ENCODE peak calls at places on chromosomes 6 and 20, in nine cellular contexts. K is effector memory CD4-positive, alpha-beta T cell; B is hepatocyte; G is CD8-positive, alpha-beta T cell; A is uterus; X is spleen; Y is HepG2; M is endodermal cell; H is HCT116. S is an unnamed sample.

GRCh38 chr6:17032595-17033591 is 69.0 kb upstream of the STMND1 start:
- DNase-seq in K (no peak), B (peak; percentile 82), G (no peak), A (peak; percentile 80), X (no peak), Y (no peak), M (no peak), H (no peak), S (no peak)

GRCh38 chr20:37837934-37838333 is 65.0 kb upstream of the VSTM2L start:
- DNase-seq in K (no peak), B (peak; percentile 21), G (no peak), A (no peak), X (no peak), Y (no peak), M (no peak), H (no peak), S (no peak)

GRCh38 chr6:145977881-145978280 is 13.7 kb upstream of the SHPRH start:
- DNase-seq in K (no peak), B (no peak), G (no peak), A (no peak), X (no peak), Y (no peak), M (no peak), H (no peak), S (no peak)

GRCh38 chr6:142935553-142936517 is 9.1 kb downstream of the HIVEP2 start:
- DNase-seq in K (peak; percentile 36), B (no peak), G (no peak), A (no peak), X (peak; percentile 85), Y (no peak), M (no peak), H (no peak), S (peak; percentile 52)

GRCh38 chr6:152155792-152156191 is 348.3 kb downstream of the ESR1 start:
- DNase-seq in K (no peak), B (no peak), G (no peak), A (no peak), X (no peak), Y (no peak), M (no peak), H (no peak), S (no peak)

GRCh38 chr20:63086421-63087235 is 79.9 kb upstream of the BHLHE23 start:
- DNase-seq in K (no peak), B (no peak), G (no peak), A (no peak), X (peak; percentile 64), Y (no peak), M (peak; percentile 31), H (no peak), S (no peak)

GRCh38 chr20:19921349-19921793 is 95.8 kb upstream of the NAA20 start:
- DNase-seq in K (no peak), B (no peak), G (no peak), A (no peak), X (no peak), Y (no peak), M (peak; percentile 78), H (no peak), S (no peak)

GRCh38 chr6:30683137-30683979 is 3.1 kb downstream of the PPP1R18 start:
- DNase-seq in K (no peak), B (no peak), G (no peak), A (peak; percentile 43), X (peak; percentile 83), Y (no peak), M (no peak), H (no peak), S (no peak)

GRCh38 chr20:10958279-10958678 is 284.5 kb upstream of the JAG1 start:
- DNase-seq in K (no peak), B (no peak), G (no peak), A (no peak), X (no peak), Y (no peak), M (no peak), H (no peak), S (no peak)

GRCh38 chr6:53615633-53616449 is 49.7 kb downstream of the KLHL31 start:
- DNase-seq in K (no peak), B (peak; percentile 73), G (no peak), A (no peak), X (no peak), Y (peak; percentile 100), M (no peak), H (peak; percentile 99), S (no peak)

GRCh38 chr20:25000268-25000801 is 7.8 kb upstream of the APMAP start:
- DNase-seq in K (no peak), B (peak; percentile 55), G (no peak), A (peak; percentile 69), X (peak; percentile 24), Y (no peak), M (peak; percentile 17), H (no peak), S (no peak)

GRCh38 chr20:53767206-53767924 is 173.7 kb upstream of the ZNF217 start:
- DNase-seq in K (no peak), B (peak; percentile 16), G (no peak), A (no peak), X (no peak), Y (no peak), M (peak; percentile 54), H (no peak), S (no peak)

GRCh38 chr6:111805511-111806181 is 67.6 kb downstream of the FYN start:
- DNase-seq in K (no peak), B (no peak), G (no peak), A (no peak), X (no peak), Y (no peak), M (no peak), H (no peak), S (peak; percentile 74)

GRCh38 chr20:63658749-63659187 is 656 bp downstream of the RTEL1 start:
- DNase-seq in K (no peak), B (no peak), G (no peak), A (no peak), X (peak; percentile 89), Y (no peak), M (no peak), H (no peak), S (no peak)

GRCh38 chr20:3744806-3745685 is 12.6 kb downstream of the HSPA12B start:
- DNase-seq in K (peak; percentile 70), B (peak; percentile 85), G (peak; percentile 50), A (peak; percentile 56), X (peak; percentile 88), Y (peak; percentile 74), M (peak; percentile 100), H (peak; percentile 88), S (peak; percentile 68)

GRCh38 chr6:131831392-131831791 is 23.6 kb downstream of the ENPP1 start:
- DNase-seq in K (no peak), B (no peak), G (no peak), A (no peak), X (no peak), Y (no peak), M (no peak), H (no peak), S (no peak)

GRCh38 chr6:30981942-30982772 is 1.4 kb upstream of the MUC21 start:
- DNase-seq in K (no peak), B (peak; percentile 53), G (no peak), A (peak; percentile 24), X (no peak), Y (peak; percentile 37), M (peak; percentile 90), H (no peak), S (no peak)

GRCh38 chr6:90413867-90414266 is 117.2 kb upstream of the BACH2 start:
- DNase-seq in K (peak; percentile 72), B (peak; percentile 61), G (peak; percentile 57), A (no peak), X (peak; percentile 81), Y (no peak), M (peak; percentile 86), H (no peak), S (peak; percentile 84)

GRCh38 chr6:33420493-33421343 is 853 bp downstream of the SYNGAP1 start:
- DNase-seq in K (no peak), B (no peak), G (no peak), A (no peak), X (no peak), Y (no peak), M (no peak), H (no peak), S (no peak)

GRCh38 chr6:169172946-169173345 is 80.7 kb downstream of the THBS2 start:
- DNase-seq in K (no peak), B (no peak), G (no peak), A (no peak), X (no peak), Y (no peak), M (no peak), H (no peak), S (no peak)

GRCh38 chr20:51008718-51009117 is 14.2 kb downstream of the KCNG1 start:
- DNase-seq in K (no peak), B (peak; percentile 44), G (no peak), A (no peak), X (peak; percentile 18), Y (no peak), M (no peak), H (no peak), S (no peak)
- H3K36me3 ChIP-seq in K (no peaks in the 10 kb centered on the region), B (no peaks in the 10 kb centered on the region), G (no peaks in the 10 kb centered on the region), A (no peaks in the 10 kb centered on the region), X (no peaks in the 10 kb centered on the region), Y (no peaks in the 10 kb centered on the region), M (peaks cover 88% of the 10 kb centered on the region), H (no peaks in the 10 kb centered on the region), S (no peaks in the 10 kb centered on the region)

GRCh38 chr20:57613481-57613921 is 6.7 kb downstream of the ZBP1 start:
- DNase-seq in K (no peak), B (no peak), G (no peak), A (no peak), X (peak; percentile 65), Y (no peak), M (peak; percentile 13), H (no peak), S (no peak)
- H3K4me3 ChIP-seq in K (no peak overlapping the region), B (no peak overlapping the region), G (no peak overlapping the region), A (no peak overlapping the region), X (no peak overlapping the region), Y (no peak overlapping the region), M (no peak overlapping the region), H (no peak overlapping the region), S (no peak overlapping the region)

DNA sequence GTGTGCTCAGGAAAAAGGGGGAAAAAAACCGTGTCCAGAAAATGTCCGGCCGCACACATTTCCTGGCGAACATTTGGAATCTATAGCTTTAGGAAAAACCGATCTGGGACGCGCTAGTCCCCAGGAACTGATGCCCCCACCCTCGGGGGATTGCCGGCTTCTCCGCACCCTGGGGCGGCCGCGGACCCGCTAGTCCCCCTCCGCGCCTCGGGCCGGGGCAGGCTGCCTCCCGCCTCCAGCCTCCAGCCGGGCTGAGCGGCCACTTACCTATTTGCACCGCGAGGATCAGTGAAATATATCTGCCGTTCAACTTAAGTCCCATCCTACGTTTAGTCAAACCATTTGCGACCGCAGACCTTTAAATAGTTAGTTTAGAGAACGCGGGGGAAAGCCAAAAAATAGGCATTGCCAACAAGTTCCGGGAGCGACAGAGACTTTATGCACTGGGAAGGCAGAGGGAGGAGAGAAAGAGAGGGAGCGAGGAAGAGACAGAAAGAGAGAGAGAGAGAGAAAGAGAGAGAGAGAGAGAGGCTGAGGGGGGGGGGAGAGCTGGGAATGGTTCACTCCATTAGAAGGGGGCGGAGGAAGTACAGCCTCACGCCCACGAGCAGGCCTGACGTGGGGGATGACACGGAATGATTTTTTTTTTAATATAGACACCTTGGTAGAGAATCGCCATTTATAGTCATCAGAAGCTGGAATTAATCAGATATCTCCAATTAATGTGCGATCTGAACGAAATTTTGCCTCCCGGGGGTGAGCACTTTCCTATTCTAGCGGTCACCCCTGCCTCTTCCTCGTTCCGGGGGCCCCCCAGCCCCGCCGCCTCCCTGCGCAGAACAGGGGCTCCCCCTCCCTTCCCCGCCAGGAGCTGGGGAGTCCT is at the start of gene NRN1:
- DNase-seq in K (no peak), B (no peak), G (no peak), A (no peak), X (no peak), Y (no peak), M (peak; percentile 70), H (no peak), S (no peak)
- H3K4me1 ChIP-seq in K (peaks cover 58% of the 10 kb centered on the region), B (peaks cover 30% of the 10 kb centered on the region), G (peaks cover 59% of the 10 kb centered on the region), A (no peaks in the 10 kb centered on the region), X (peaks cover 36% of the 10 kb centered on the region), Y (peaks cover 17% of the 10 kb centered on the region), M (peaks cover 11% of the 10 kb centered on the region), H (peaks cover 5% of the 10 kb centered on the region), S (peaks cover 61% of the 10 kb centered on the region)

GRCh38 chr6:44407951-44408670 is 20.6 kb downstream of the CDC5L start:
- DNase-seq in K (no peak), B (no peak), G (no peak), A (no peak), X (no peak), Y (no peak), M (no peak), H (no peak), S (no peak)
- H3K36me3 ChIP-seq in K (peaks cover 70% of the 10 kb centered on the region), B (no peaks in the 10 kb centered on the region), G (peaks cover 42% of the 10 kb centered on the region), A (no peaks in the 10 kb centered on the region), X (peaks cover 14% of the 10 kb centered on the region), Y (peaks cover 89% of the 10 kb centered on the region), M (peaks cover 88% of the 10 kb centered on the region), H (peaks cover 60% of the 10 kb centered on the region), S (peaks cover 57% of the 10 kb centered on the region)